ENCODE peak calls at places on chromosomes 13 and 19, in eight cellular contexts. One of them, this sample, is unnamed.

GRCh38 chr19:16085115-16085514 is 8.8 kb downstream of the TPM4 start:
- DNase-seq in A549: no peak
- DNase-seq in suprapubic skin: no peak
- DNase-seq in transverse colon: no peak
- DNase-seq in right lobe of liver: no peak
- DNase-seq in esophagus squamous epithelium: no peak
- DNase-seq in upper lobe of left lung: peak; percentile 78
- DNase-seq in heart left ventricle: no peak
- DNase-seq in this sample: no peak

GRCh38 chr13:72804301-72804700 is 22.4 kb downstream of the PIBF1 start:
- DNase-seq in A549: no peak
- DNase-seq in suprapubic skin: no peak
- DNase-seq in transverse colon: no peak
- DNase-seq in right lobe of liver: no peak
- DNase-seq in esophagus squamous epithelium: no peak
- DNase-seq in upper lobe of left lung: no peak
- DNase-seq in heart left ventricle: no peak
- DNase-seq in this sample: no peak

GRCh38 chr13:40017662-40018262 is 362.3 kb downstream of the COG6 start:
- DNase-seq in A549: no peak
- DNase-seq in suprapubic skin: no peak
- DNase-seq in transverse colon: no peak
- DNase-seq in right lobe of liver: no peak
- DNase-seq in esophagus squamous epithelium: no peak
- DNase-seq in upper lobe of left lung: no peak
- DNase-seq in heart left ventricle: no peak
- DNase-seq in this sample: no peak

GRCh38 chr13:32316030-32316344 is 679 bp downstream of the BRCA2 start:
- DNase-seq in A549: no peak
- DNase-seq in suprapubic skin: no peak
- DNase-seq in transverse colon: peak; percentile 64
- DNase-seq in right lobe of liver: no peak
- DNase-seq in esophagus squamous epithelium: no peak
- DNase-seq in upper lobe of left lung: no peak
- DNase-seq in heart left ventricle: no peak
- DNase-seq in this sample: peak; percentile 38

GRCh38 chr13:23433171-23434153 is at the start of gene SACS:
- DNase-seq in A549: peak; percentile 26
- DNase-seq in suprapubic skin: no peak
- DNase-seq in transverse colon: no peak
- DNase-seq in right lobe of liver: no peak
- DNase-seq in esophagus squamous epithelium: no peak
- DNase-seq in upper lobe of left lung: no peak
- DNase-seq in heart left ventricle: no peak
- DNase-seq in this sample: no peak

GRCh38 chr13:85638815-85639393 is 160.3 kb downstream of the SLITRK6 start:
- DNase-seq in A549: no peak
- DNase-seq in suprapubic skin: no peak
- DNase-seq in transverse colon: no peak
- DNase-seq in right lobe of liver: no peak
- DNase-seq in esophagus squamous epithelium: no peak
- DNase-seq in upper lobe of left lung: no peak
- DNase-seq in heart left ventricle: no peak
- DNase-seq in this sample: no peak

GRCh38 chr19:11166281-11167142 is 10.9 kb upstream of the SPC24 start:
- DNase-seq in A549: no peak
- DNase-seq in suprapubic skin: peak; percentile 82
- DNase-seq in transverse colon: no peak
- DNase-seq in right lobe of liver: no peak
- DNase-seq in esophagus squamous epithelium: no peak
- DNase-seq in upper lobe of left lung: no peak
- DNase-seq in heart left ventricle: peak; percentile 57
- DNase-seq in this sample: no peak

GRCh38 chr19:14181906-14182305 is 24.1 kb downstream of the ADGRL1 start:
- DNase-seq in A549: no peak
- DNase-seq in suprapubic skin: no peak
- DNase-seq in transverse colon: no peak
- DNase-seq in right lobe of liver: no peak
- DNase-seq in esophagus squamous epithelium: no peak
- DNase-seq in upper lobe of left lung: no peak
- DNase-seq in heart left ventricle: no peak
- DNase-seq in this sample: no peak

GRCh38 chr13:61410669-61411297 is 4.9 kb downstream of the PCDH20 start:
- DNase-seq in A549: peak; percentile 8
- DNase-seq in suprapubic skin: no peak
- DNase-seq in transverse colon: no peak
- DNase-seq in right lobe of liver: no peak
- DNase-seq in esophagus squamous epithelium: no peak
- DNase-seq in upper lobe of left lung: no peak
- DNase-seq in heart left ventricle: no peak
- DNase-seq in this sample: no peak

GRCh38 chr19:49148784-49149651 is 6.2 kb downstream of the HRC start:
- DNase-seq in A549: peak; percentile 96
- DNase-seq in suprapubic skin: peak; percentile 98
- DNase-seq in transverse colon: peak; percentile 100
- DNase-seq in right lobe of liver: peak; percentile 99
- DNase-seq in esophagus squamous epithelium: no peak
- DNase-seq in upper lobe of left lung: peak; percentile 98
- DNase-seq in heart left ventricle: peak; percentile 99
- DNase-seq in this sample: peak; percentile 100

GRCh38 chr13:80037505-80037888 is 303.4 kb downstream of the SPRY2 start:
- DNase-seq in A549: peak; percentile 33
- DNase-seq in suprapubic skin: no peak
- DNase-seq in transverse colon: no peak
- DNase-seq in right lobe of liver: no peak
- DNase-seq in esophagus squamous epithelium: no peak
- DNase-seq in upper lobe of left lung: no peak
- DNase-seq in heart left ventricle: no peak
- DNase-seq in this sample: no peak

GRCh38 chr19:42279902-42280760 is 11.1 kb downstream of the CIC start:
- DNase-seq in A549: peak; percentile 96
- DNase-seq in suprapubic skin: peak; percentile 96
- DNase-seq in transverse colon: peak; percentile 89
- DNase-seq in right lobe of liver: peak; percentile 91
- DNase-seq in esophagus squamous epithelium: no peak
- DNase-seq in upper lobe of left lung: peak; percentile 91
- DNase-seq in heart left ventricle: peak; percentile 95
- DNase-seq in this sample: peak; percentile 88

GRCh38 chr19:11410682-11411081 is 8.4 kb downstream of the RGL3 start:
- DNase-seq in A549: peak; percentile 21
- DNase-seq in suprapubic skin: no peak
- DNase-seq in transverse colon: no peak
- DNase-seq in right lobe of liver: no peak
- DNase-seq in esophagus squamous epithelium: no peak
- DNase-seq in upper lobe of left lung: no peak
- DNase-seq in heart left ventricle: no peak
- DNase-seq in this sample: no peak

GRCh38 chr13:28357846-28358496 is 137.0 kb downstream of the FLT1 start:
- DNase-seq in A549: no peak
- DNase-seq in suprapubic skin: no peak
- DNase-seq in transverse colon: no peak
- DNase-seq in right lobe of liver: no peak
- DNase-seq in esophagus squamous epithelium: no peak
- DNase-seq in upper lobe of left lung: no peak
- DNase-seq in heart left ventricle: no peak
- DNase-seq in this sample: no peak

GRCh38 chr13:104315606-104316005 is 1249.4 kb upstream of the SLC10A2 start:
- DNase-seq in A549: peak; percentile 47
- DNase-seq in suprapubic skin: no peak
- DNase-seq in transverse colon: no peak
- DNase-seq in right lobe of liver: no peak
- DNase-seq in esophagus squamous epithelium: no peak
- DNase-seq in upper lobe of left lung: no peak
- DNase-seq in heart left ventricle: no peak
- DNase-seq in this sample: no peak

GRCh38 chr13:104796581-104796980 is 1730.4 kb upstream of the SLC10A2 start:
- DNase-seq in A549: no peak
- DNase-seq in suprapubic skin: no peak
- DNase-seq in transverse colon: no peak
- DNase-seq in right lobe of liver: no peak
- DNase-seq in esophagus squamous epithelium: no peak
- DNase-seq in upper lobe of left lung: no peak
- DNase-seq in heart left ventricle: no peak
- DNase-seq in this sample: no peak

GRCh38 chr13:101700598-101700997 is 248.1 kb downstream of the ITGBL1 start:
- DNase-seq in A549: no peak
- DNase-seq in suprapubic skin: no peak
- DNase-seq in transverse colon: no peak
- DNase-seq in right lobe of liver: no peak
- DNase-seq in esophagus squamous epithelium: no peak
- DNase-seq in upper lobe of left lung: no peak
- DNase-seq in heart left ventricle: no peak
- DNase-seq in this sample: no peak

GRCh38 chr13:85108356-85108755 is 690.9 kb downstream of the SLITRK6 start:
- DNase-seq in A549: no peak
- DNase-seq in suprapubic skin: peak; percentile 58
- DNase-seq in transverse colon: no peak
- DNase-seq in right lobe of liver: no peak
- DNase-seq in esophagus squamous epithelium: no peak
- DNase-seq in upper lobe of left lung: no peak
- DNase-seq in heart left ventricle: no peak
- DNase-seq in this sample: no peak

GRCh38 chr13:85148009-85148408 is 651.2 kb downstream of the SLITRK6 start:
- DNase-seq in A549: peak; percentile 0
- DNase-seq in suprapubic skin: no peak
- DNase-seq in transverse colon: no peak
- DNase-seq in right lobe of liver: no peak
- DNase-seq in esophagus squamous epithelium: no peak
- DNase-seq in upper lobe of left lung: no peak
- DNase-seq in heart left ventricle: no peak
- DNase-seq in this sample: no peak

GRCh38 chr13:95197548-95197947 is 103.7 kb downstream of the ABCC4 start:
- DNase-seq in A549: no peak
- DNase-seq in suprapubic skin: no peak
- DNase-seq in transverse colon: no peak
- DNase-seq in right lobe of liver: no peak
- DNase-seq in esophagus squamous epithelium: no peak
- DNase-seq in upper lobe of left lung: no peak
- DNase-seq in heart left ventricle: no peak
- DNase-seq in this sample: no peak

GRCh38 chr19:29564574-29565005 is 38.8 kb downstream of the VSTM2B start:
- DNase-seq in A549: no peak
- DNase-seq in suprapubic skin: no peak
- DNase-seq in transverse colon: no peak
- DNase-seq in right lobe of liver: no peak
- DNase-seq in esophagus squamous epithelium: no peak
- DNase-seq in upper lobe of left lung: no peak
- DNase-seq in heart left ventricle: no peak
- DNase-seq in this sample: no peak

GRCh38 chr13:95296326-95296939 is 4.8 kb downstream of the ABCC4 start:
- DNase-seq in A549: peak; percentile 49
- DNase-seq in suprapubic skin: no peak
- DNase-seq in transverse colon: peak; percentile 66
- DNase-seq in right lobe of liver: peak; percentile 84
- DNase-seq in esophagus squamous epithelium: no peak
- DNase-seq in upper lobe of left lung: peak; percentile 75
- DNase-seq in heart left ventricle: peak; percentile 36
- DNase-seq in this sample: peak; percentile 72

DNA sequence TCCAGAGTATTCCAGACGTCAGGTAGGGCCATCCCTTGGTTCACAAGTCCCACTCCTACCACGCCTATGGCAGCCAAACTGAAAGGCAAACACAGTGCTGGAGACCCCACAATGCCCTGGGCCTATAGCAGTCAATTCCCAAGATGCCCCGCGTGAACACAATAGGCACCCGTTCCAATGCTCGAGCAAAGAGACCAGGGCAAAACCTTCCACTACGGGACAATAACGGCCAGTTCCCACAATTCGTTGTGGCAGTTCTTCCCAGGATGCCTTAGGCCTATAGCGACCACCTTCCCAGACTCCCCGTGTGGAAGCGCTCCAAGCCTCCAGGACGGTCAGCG is 538 bp downstream of the ZNF428 start:
- DNase-seq in A549: peak; percentile 62
- DNase-seq in suprapubic skin: no peak
- DNase-seq in transverse colon: no peak
- DNase-seq in right lobe of liver: no peak
- DNase-seq in esophagus squamous epithelium: no peak
- DNase-seq in upper lobe of left lung: peak; percentile 43
- DNase-seq in heart left ventricle: peak; percentile 55
- DNase-seq in this sample: no peak
- TF ChIP-seq POLR2A in A549: no peak
- TF ChIP-seq POLR2A in suprapubic skin: no peak
- TF ChIP-seq POLR2A in transverse colon: no peak
- TF ChIP-seq POLR2A in right lobe of liver: no peak
- TF ChIP-seq POLR2A in esophagus squamous epithelium: no peak
- TF ChIP-seq POLR2A in upper lobe of left lung: no peak
- TF ChIP-seq POLR2A in heart left ventricle: no peak
- TF ChIP-seq POLR2A in this sample: no peak

GRCh38 chr19:43560687-43561086 is 14.6 kb downstream of the XRCC1 start:
- DNase-seq in A549: peak; percentile 57
- DNase-seq in suprapubic skin: no peak
- DNase-seq in transverse colon: no peak
- DNase-seq in right lobe of liver: no peak
- DNase-seq in esophagus squamous epithelium: no peak
- DNase-seq in upper lobe of left lung: no peak
- DNase-seq in heart left ventricle: no peak
- DNase-seq in this sample: no peak
- H3K4me1 ChIP-seq in A549: peaks cover 9% of the 10 kb centered on the region
- H3K4me1 ChIP-seq in suprapubic skin: peaks cover 11% of the 10 kb centered on the region
- H3K4me1 ChIP-seq in transverse colon: peaks cover 4% of the 10 kb centered on the region
- H3K4me1 ChIP-seq in right lobe of liver: no peaks in the 10 kb centered on the region
- H3K4me1 ChIP-seq in esophagus squamous epithelium: peaks cover 5% of the 10 kb centered on the region
- H3K4me1 ChIP-seq in upper lobe of left lung: peaks cover 21% of the 10 kb centered on the region
- H3K4me1 ChIP-seq in heart left ventricle: peaks cover 10% of the 10 kb centered on the region
- H3K4me1 ChIP-seq in this sample: no peaks in the 10 kb centered on the region

DNA sequence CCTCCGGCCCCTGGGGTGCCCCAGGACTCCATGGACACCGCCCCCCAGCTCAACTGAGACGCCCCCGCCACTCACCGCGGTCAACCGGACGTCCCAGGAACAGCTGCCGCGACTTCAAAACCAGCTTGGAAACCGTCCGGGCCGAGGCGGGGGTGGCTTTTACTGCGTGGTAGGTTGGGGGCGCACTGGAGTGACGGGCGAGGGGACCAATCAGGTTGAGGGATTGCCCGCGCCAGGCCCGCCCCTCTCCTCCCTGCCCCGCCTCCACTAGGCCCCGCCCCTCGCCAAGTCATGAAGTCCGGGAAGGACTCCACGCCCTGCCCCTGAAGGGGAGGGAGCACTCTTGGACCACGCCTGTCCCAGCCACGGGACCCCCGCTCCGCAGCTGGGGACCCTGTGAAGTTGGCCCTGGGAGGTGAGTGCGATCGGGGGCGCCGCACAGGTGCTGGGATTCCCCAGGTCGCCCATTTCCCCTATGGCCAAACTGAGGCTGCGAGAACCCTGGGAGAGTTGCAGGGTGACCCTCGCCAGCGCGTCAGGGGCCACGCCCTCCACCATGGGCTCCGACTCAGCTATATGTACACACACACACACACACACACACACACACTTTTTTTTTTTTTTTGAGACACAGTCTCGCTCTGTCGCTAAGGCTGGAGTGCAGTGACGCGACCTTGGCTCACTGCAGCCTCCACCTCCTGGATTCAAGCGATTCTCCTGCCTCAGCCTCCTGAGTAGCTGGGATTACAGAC is at the start of gene PLIN3:
- DNase-seq in A549: peak; percentile 96
- DNase-seq in suprapubic skin: peak; percentile 99
- DNase-seq in transverse colon: peak; percentile 98
- DNase-seq in right lobe of liver: peak; percentile 99
- DNase-seq in esophagus squamous epithelium: peak; percentile 82
- DNase-seq in upper lobe of left lung: peak; percentile 97
- DNase-seq in heart left ventricle: peak; percentile 98
- DNase-seq in this sample: peak; percentile 98
- TF ChIP-seq POLR2A in A549: peak; percentile 25
- TF ChIP-seq POLR2A in suprapubic skin: peak; percentile 39
- TF ChIP-seq POLR2A in transverse colon: peak; percentile 67
- TF ChIP-seq POLR2A in right lobe of liver: peak; percentile 55
- TF ChIP-seq POLR2A in esophagus squamous epithelium: peak; percentile 80
- TF ChIP-seq POLR2A in upper lobe of left lung: no peak
- TF ChIP-seq POLR2A in heart left ventricle: no peak
- TF ChIP-seq POLR2A in this sample: no peak

GRCh38 chr19:1131718-1132552 is 28.1 kb downstream of the GPX4 start:
- DNase-seq in A549: peak; percentile 64
- DNase-seq in suprapubic skin: peak; percentile 95
- DNase-seq in transverse colon: peak; percentile 93
- DNase-seq in right lobe of liver: no peak
- DNase-seq in esophagus squamous epithelium: peak; percentile 76
- DNase-seq in upper lobe of left lung: peak; percentile 96
- DNase-seq in heart left ventricle: peak; percentile 91
- DNase-seq in this sample: peak; percentile 92
- H3K4me1 ChIP-seq in A549: peaks cover 21% of the 10 kb centered on the region
- H3K4me1 ChIP-seq in suprapubic skin: peaks cover 80% of the 10 kb centered on the region
- H3K4me1 ChIP-seq in transverse colon: peaks cover 54% of the 10 kb centered on the region
- H3K4me1 ChIP-seq in right lobe of liver: no peaks in the 10 kb centered on the region
- H3K4me1 ChIP-seq in esophagus squamous epithelium: peaks cover 77% of the 10 kb centered on the region
- H3K4me1 ChIP-seq in upper lobe of left lung: peaks cover 91% of the 10 kb centered on the region
- H3K4me1 ChIP-seq in heart left ventricle: peaks cover 34% of the 10 kb centered on the region
- H3K4me1 ChIP-seq in this sample: peaks cover 61% of the 10 kb centered on the region